ENCODE peak calls at places on chromosome 2, in six cellular contexts. I is fibroblast of mammary gland, P is retinal pigment epithelial cell, Z is fibroblast of villous mesenchyme, F is fibroblast of the aortic adventitia, V is pancreas. R is an unnamed sample.

GRCh38 chr2:175441361-175441760 is 259.9 kb upstream of the ATP5MC3 start:
- DNase-seq in V (no peak), F (no peak), P (no peak), I (no peak), Z (no peak), R (no peak)

GRCh38 chr2:44452184-44452583 is 90.4 kb downstream of the CAMKMT start:
- DNase-seq in Z (no peak), F (no peak), P (no peak), I (no peak), V (no peak), R (no peak)

GRCh38 chr2:211349031-211349430 is 792.6 kb downstream of the CPS1 start:
- DNase-seq in I (no peak), V (no peak), P (no peak), F (no peak), Z (no peak), R (no peak)

GRCh38 chr2:43462866-43463641 is 132.8 kb downstream of the THADA start:
- DNase-seq in Z (peak), V (no peak), F (no peak), I (no peak), P (no peak), R (no peak)

GRCh38 chr2:15588329-15588919 is 3.2 kb upstream of the DDX1 start:
- DNase-seq in F (peak), Z (peak), V (no peak), I (peak), P (no peak), R (no peak)

GRCh38 chr2:105711394-105711793 is 33.3 kb upstream of the NCK2 start:
- DNase-seq in I (no peak), P (no peak), V (no peak), F (no peak), Z (no peak), R (no peak)

GRCh38 chr2:70460333-70460732 is 93.3 kb downstream of the TGFA start:
- DNase-seq in I (no peak), F (no peak), Z (no peak), V (no peak), P (no peak), R (no peak)

GRCh38 chr2:74831693-74832530 is 2.0 kb upstream of the HK2 start:
- DNase-seq in Z (peak), V (no peak), I (peak), F (no peak), P (no peak), R (no peak)

GRCh38 chr2:45771251-45771650 is 119.8 kb downstream of the PRKCE start:
- DNase-seq in F (peak), Z (no peak), I (peak), V (no peak), P (no peak), R (no peak)

GRCh38 chr2:79855264-79856006 is 342.6 kb downstream of the CTNNA2 start:
- DNase-seq in F (no peak), P (no peak), V (no peak), Z (no peak), I (peak), R (no peak)

GRCh38 chr2:17179145-17179808 is 339.0 kb downstream of the RAD51AP2 start:
- DNase-seq in Z (no peak), I (no peak), V (no peak), P (no peak), F (no peak), R (no peak)

GRCh38 chr2:2328847-2329246 is 2.2 kb downstream of the MYT1L start:
- DNase-seq in I (no peak), Z (no peak), P (no peak), F (no peak), V (no peak), R (no peak)

GRCh38 chr2:119028327-119029174 is 86.6 kb downstream of the MARCO start:
- DNase-seq in V (no peak), I (peak), P (no peak), Z (peak), F (peak), R (no peak)

GRCh38 chr2:166900700-166901099 is 12.4 kb downstream of the XIRP2 start:
- DNase-seq in I (peak), P (no peak), V (no peak), Z (peak), F (peak), R (no peak)

GRCh38 chr2:86368181-86368824 is 30.9 kb upstream of the REEP1 start:
- DNase-seq in I (peak), F (peak), V (peak), Z (peak), P (no peak), R (no peak)

GRCh38 chr2:14751581-14751980 is 119.1 kb downstream of the LRATD1 start:
- DNase-seq in P (no peak), F (no peak), I (no peak), V (no peak), Z (no peak), R (no peak)

GRCh38 chr2:16281451-16282330 is 341.3 kb downstream of the MYCN start:
- DNase-seq in F (no peak), V (no peak), Z (peak), P (peak), I (no peak), R (no peak)

GRCh38 chr2:174631009-174631981 is 33.7 kb upstream of the WIPF1 start:
- DNase-seq in Z (peak), V (no peak), P (no peak), F (peak), I (peak), R (no peak)

GRCh38 chr2:112646102-112646719 is 472 bp downstream of the SLC20A1 start:
- DNase-seq in F (no peak), I (no peak), V (peak), Z (no peak), P (no peak), R (peak)

GRCh38 chr2:196242131-196242620 is 70.8 kb upstream of the STK17B start:
- DNase-seq in I (peak), P (no peak), F (peak), Z (no peak), V (no peak), R (no peak)

GRCh38 chr2:196238836-196239380 is 67.5 kb upstream of the STK17B start:
- DNase-seq in Z (no peak), F (peak), I (no peak), V (no peak), P (no peak), R (no peak)

GRCh38 chr2:196241175-196241574 is 69.8 kb upstream of the STK17B start:
- DNase-seq in V (no peak), F (no peak), I (no peak), Z (no peak), P (no peak), R (no peak)

GRCh38 chr2:196244516-196244915 is 73.1 kb upstream of the STK17B start:
- DNase-seq in P (no peak), V (no peak), I (no peak), Z (no peak), F (peak), R (no peak)

DNA sequence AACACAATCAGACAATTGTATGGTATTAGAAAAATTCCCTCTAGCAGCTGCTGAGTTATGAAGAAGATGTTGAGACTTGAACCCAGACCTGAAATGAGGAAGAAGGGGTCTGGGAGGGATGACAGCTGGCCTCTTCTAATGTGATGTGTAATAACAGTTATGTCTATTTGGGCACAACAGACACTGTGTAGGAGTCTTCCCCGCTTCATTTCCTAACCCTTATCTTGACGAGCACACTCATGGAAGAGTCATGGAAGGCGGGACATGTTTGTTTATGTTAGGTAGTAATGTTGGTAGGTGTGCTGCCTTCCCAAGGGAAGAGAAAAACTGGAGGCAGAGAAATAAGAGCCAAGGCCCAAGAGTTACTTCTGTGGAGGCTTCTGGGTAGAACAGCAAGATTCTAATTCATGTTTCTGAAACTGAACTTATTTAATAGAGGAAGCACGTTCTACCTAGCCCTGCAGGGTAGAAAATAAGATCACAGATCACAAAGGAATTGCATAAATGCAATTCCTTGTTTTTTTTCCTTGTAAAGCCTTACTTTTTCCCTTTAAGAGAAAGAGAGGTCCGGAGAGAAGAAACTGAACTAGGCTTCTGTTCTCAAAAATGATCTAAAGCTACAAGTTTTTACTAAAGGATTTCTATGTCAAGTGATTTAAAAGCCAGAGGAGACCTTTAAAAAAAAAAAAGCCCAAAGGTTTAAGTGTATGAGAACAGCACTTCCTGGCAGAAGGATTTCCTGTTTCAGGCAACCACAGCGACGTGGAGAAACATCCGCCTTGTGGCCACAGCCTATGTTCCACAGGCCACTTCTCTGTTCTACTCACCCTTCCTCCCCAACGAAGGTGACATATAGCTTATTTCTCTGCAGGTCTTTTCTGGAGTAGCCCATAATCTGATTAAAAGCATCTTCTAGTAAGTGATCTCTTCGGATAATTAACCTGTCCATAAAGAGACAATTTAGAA is 68.5 kb upstream of the STK17B start:
- DNase-seq in F (peak), P (no peak), I (peak), V (no peak), Z (peak), R (no peak)
- TF ChIP-seq CTCF in F (no peak), P (no peak), I (peak), V (no peak), Z (peak), R (no peak)

GRCh38 chr2:177552414-177553175 is 160.0 kb downstream of the AGPS start:
- DNase-seq in Z (peak), P (peak), V (peak), I (peak), F (peak), R (peak)
- TF ChIP-seq CTCF in Z (no peak), P (no peak), V (no peak), I (no peak), F (peak), R (no peak)

GRCh38 chr2:233865838-233866237 is 2.3 kb downstream of the MSL3B start:
- DNase-seq in I (no peak), P (no peak), Z (no peak), F (no peak), V (no peak), R (no peak)
- TF ChIP-seq CTCF in I (peak), P (peak), Z (peak), F (no peak), V (no peak), R (peak)

GRCh38 chr2:218265626-218266025 is 4.3 kb downstream of the AAMP start:
- DNase-seq in P (no peak), V (no peak), I (no peak), F (no peak), Z (no peak), R (no peak)

GRCh38 chr2:218262631-218263586 is 2.1 kb downstream of the GPBAR1 start:
- DNase-seq in F (no peak), P (no peak), V (peak), I (no peak), Z (no peak), R (no peak)

GRCh38 chr2:218264773-218265601 is 4.2 kb downstream of the GPBAR1 start:
- DNase-seq in F (no peak), P (no peak), V (no peak), I (no peak), Z (no peak), R (no peak)

GRCh38 chr2:218261424-218262273 is 834 bp downstream of the GPBAR1 start:
- DNase-seq in F (no peak), V (peak), Z (peak), P (no peak), I (no peak), R (no peak)

DNA sequence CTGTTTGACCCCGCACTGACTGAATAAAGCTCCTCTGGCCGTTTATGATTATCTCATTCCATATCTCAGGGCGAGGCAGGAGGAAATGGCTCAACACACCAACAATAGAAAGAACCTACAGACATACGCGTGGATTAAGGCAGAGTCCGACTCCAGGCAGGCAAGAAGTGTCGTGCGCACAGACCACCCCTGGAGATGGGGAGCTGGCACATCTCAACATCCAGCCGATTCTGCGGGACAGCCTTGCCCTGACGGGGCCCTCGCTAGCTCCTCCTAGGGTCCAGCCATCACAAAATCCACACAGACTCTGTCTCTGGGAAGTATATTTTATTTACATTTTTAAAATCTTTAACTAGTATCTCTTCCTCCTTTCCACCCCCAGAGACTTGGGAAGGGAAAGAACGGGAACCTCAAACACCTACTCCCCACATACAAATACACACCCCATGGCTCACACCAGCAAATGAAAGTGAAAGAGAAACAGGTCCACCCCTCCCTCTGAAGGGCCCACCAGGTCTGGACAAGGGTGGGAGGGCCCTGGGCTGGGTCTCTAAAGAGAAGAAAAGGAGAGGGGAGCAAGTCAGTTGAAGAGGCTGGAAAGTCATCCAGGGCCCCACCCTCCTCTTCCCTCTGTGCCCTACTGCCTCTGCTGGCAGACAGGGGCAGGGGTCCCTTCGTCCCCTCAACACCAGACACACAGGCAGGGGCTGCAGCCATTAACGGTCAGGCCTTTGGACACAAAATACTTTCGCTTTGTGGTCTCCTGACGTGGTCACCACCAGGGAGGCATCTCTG is 3.2 kb downstream of the GPBAR1 start:
- DNase-seq in F (no peak), Z (peak), V (no peak), P (no peak), I (no peak), R (no peak)
- TF ChIP-seq CTCF in F (peak), Z (peak), V (no peak), P (no peak), I (peak), R (no peak)